ENCODE peak calls at places on chromosomes 5 and 9, in eight cellular contexts. M is HepG2, E is mesenchymal stem cell, T is body of pancreas, S is ovary, V is Caco-2, Y is cardiac muscle cell, K is lower lobe of right lung. Q is an unnamed sample.

GRCh38 chr9:14205463-14205862 is 108.5 kb downstream of the NFIB start:
- DNase-seq in K (no peak), Y (peak; percentile 90), E (peak; percentile 6), M (no peak), V (no peak), S (no peak), T (no peak), Q (no peak)

GRCh38 chr9:37191403-37192089 is 71.2 kb downstream of the ZCCHC7 start:
- DNase-seq in E (no peak), V (no peak), K (no peak), T (no peak), S (no peak), Y (no peak), M (no peak), Q (no peak)

GRCh38 chr5:139746691-139747582 is 48.7 kb upstream of the PSD2 start:
- DNase-seq in E (peak; percentile 31), Y (no peak), M (no peak), T (peak; percentile 47), S (peak; percentile 43), V (peak; percentile 42), K (no peak), Q (peak; percentile 64)

GRCh38 chr9:122526602-122527001 is 491 bp downstream of the OR1N1 start:
- DNase-seq in S (no peak), E (no peak), T (no peak), V (no peak), M (no peak), Y (no peak), K (no peak), Q (no peak)

GRCh38 chr9:133238272-133238850 is 29.3 kb upstream of the OBP2B start:
- DNase-seq in T (peak; percentile 72), V (peak; percentile 58), E (peak; percentile 58), Y (peak; percentile 90), M (peak; percentile 72), K (peak; percentile 90), S (peak; percentile 99), Q (no peak)

GRCh38 chr9:37574241-37574721 is 1.9 kb downstream of the FBXO10 start:
- DNase-seq in V (no peak), E (peak; percentile 89), S (no peak), M (no peak), Y (peak; percentile 78), K (no peak), T (no peak), Q (no peak)

GRCh38 chr9:111794837-111795556 is at the start of gene SHOC1:
- DNase-seq in M (no peak), S (no peak), T (peak; percentile 52), K (no peak), V (no peak), Y (no peak), E (no peak), Q (no peak)

GRCh38 chr9:112142420-112142819 is 32.7 kb downstream of the SUSD1 start:
- DNase-seq in E (no peak), S (no peak), Y (no peak), M (no peak), V (no peak), T (no peak), K (no peak), Q (no peak)

GRCh38 chr5:67752357-67752708 is 463.2 kb upstream of the PIK3R1 start:
- DNase-seq in M (no peak), E (no peak), T (no peak), S (no peak), Y (no peak), V (no peak), K (no peak), Q (no peak)

GRCh38 chr5:54547711-54548250 is 30.2 kb downstream of the SNX18 start:
- DNase-seq in V (no peak), T (peak; percentile 29), S (peak; percentile 32), Y (peak; percentile 94), E (peak; percentile 87), M (peak; percentile 6), K (no peak), Q (no peak)

GRCh38 chr5:102341918-102342317 is 45.8 kb upstream of the SLCO4C1 start:
- DNase-seq in V (no peak), S (no peak), E (peak; percentile 8), T (no peak), M (no peak), Y (no peak), K (no peak), Q (no peak)

GRCh38 chr5:56356121-56356875 is 123.2 kb upstream of the ANKRD55 start:
- DNase-seq in E (no peak), S (no peak), Y (no peak), M (peak; percentile 41), K (no peak), V (peak; percentile 78), T (no peak), Q (no peak)

GRCh38 chr5:14871084-14871572 is 450 bp downstream of the ANKH start:
- DNase-seq in T (peak; percentile 41), M (no peak), E (no peak), V (peak; percentile 20), K (peak; percentile 60), S (peak; percentile 56), Y (no peak), Q (no peak)

GRCh38 chr9:68873179-68873578 is 140.7 kb downstream of the PRKACG start:
- DNase-seq in V (no peak), M (no peak), E (no peak), Y (no peak), K (no peak), S (no peak), T (no peak), Q (no peak)

GRCh38 chr5:139837711-139838380 is 42.2 kb downstream of the PSD2 start:
- DNase-seq in E (no peak), M (no peak), S (no peak), V (no peak), Y (no peak), K (no peak), T (peak; percentile 2), Q (peak; percentile 44)

GRCh38 chr5:131252824-131253171 is 11.1 kb upstream of the CDC42SE2 start:
- DNase-seq in M (no peak), V (no peak), T (peak; percentile 33), K (peak; percentile 77), S (no peak), Y (peak; percentile 36), E (no peak), Q (no peak)

GRCh38 chr5:139814704-139815280 is 19.2 kb downstream of the PSD2 start:
- DNase-seq in K (peak; percentile 29), Y (no peak), T (no peak), S (no peak), V (no peak), E (no peak), M (no peak), Q (peak; percentile 44)

GRCh38 chr5:90479611-90480385 is 5.1 kb downstream of the POLR3G start:
- DNase-seq in T (no peak), K (no peak), V (no peak), S (no peak), E (peak; percentile 17), Y (no peak), M (no peak), Q (no peak)

GRCh38 chr5:82605441-82605973 is 327.4 kb upstream of the RPS23 start:
- DNase-seq in E (no peak), V (no peak), Y (no peak), S (no peak), M (no peak), T (no peak), K (no peak), Q (no peak)

GRCh38 chr9:90943341-90943740 is 141.7 kb downstream of the SYK start:
- DNase-seq in T (no peak), E (peak; percentile 45), S (no peak), M (no peak), K (no peak), V (no peak), Y (no peak), Q (no peak)

GRCh38 chr9:93896093-93896492 is 59.1 kb downstream of the BARX1 start:
- DNase-seq in E (no peak), T (no peak), M (no peak), Y (no peak), V (no peak), K (no peak), S (no peak), Q (no peak)

GRCh38 chr5:151313357-151313756 is 9.8 kb upstream of the SLC36A3 start:
- DNase-seq in Y (no peak), T (no peak), S (no peak), K (no peak), M (no peak), V (no peak), E (no peak), Q (no peak)

GRCh38 chr9:127283917-127284316 is 19.3 kb downstream of the GARNL3 start:
- DNase-seq in T (no peak), S (no peak), K (no peak), M (no peak), E (peak; percentile 46), V (peak; percentile 50), Y (peak; percentile 60), Q (no peak)

GRCh38 chr5:134111741-134112647 is 2.5 kb upstream of the TCF7 start:
- DNase-seq in S (no peak), V (no peak), Y (peak; percentile 25), T (no peak), M (no peak), E (peak; percentile 26), K (no peak), Q (no peak)

GRCh38 chr5:134113572-134113907 is 941 bp upstream of the TCF7 start:
- DNase-seq in V (no peak), T (no peak), E (no peak), S (no peak), M (no peak), K (no peak), Y (no peak), Q (no peak)

GRCh38 chr5:134113908-134114875 is at the start of gene TCF7:
- DNase-seq in T (peak; percentile 86), M (peak; percentile 68), V (peak; percentile 88), Y (peak; percentile 86), K (peak; percentile 82), S (peak; percentile 83), E (peak; percentile 78), Q (no peak)

GRCh38 chr5:134114886-134115805 is 665 bp downstream of the TCF7 start:
- DNase-seq in T (peak; percentile 66), K (no peak), V (peak; percentile 74), S (peak; percentile 57), Y (no peak), M (peak; percentile 32), E (no peak), Q (no peak)

GRCh38 chr5:134112726-134113571 is 1.5 kb upstream of the TCF7 start:
- DNase-seq in M (no peak), T (no peak), E (no peak), V (no peak), S (peak; percentile 33), K (no peak), Y (no peak), Q (no peak)
- H3K4me1 ChIP-seq in M (peaks cover 61% of the 10 kb centered on the region), T (peaks cover 22% of the 10 kb centered on the region), E (peaks cover 14% of the 10 kb centered on the region), V (peaks cover 12% of the 10 kb centered on the region), S (peaks cover 5% of the 10 kb centered on the region), K (peaks cover 18% of the 10 kb centered on the region), Y (no peaks in the 10 kb centered on the region), Q (peaks cover 9% of the 10 kb centered on the region)

GRCh38 chr9:98783518-98784226 is 12.7 kb downstream of the ANKS6 start:
- DNase-seq in K (no peak), M (no peak), Y (peak; percentile 54), E (no peak), T (no peak), S (no peak), V (no peak), Q (no peak)
- H3K4me1 ChIP-seq in K (peaks cover 15% of the 10 kb centered on the region), M (peaks cover 21% of the 10 kb centered on the region), Y (no peaks in the 10 kb centered on the region), E (peaks cover 16% of the 10 kb centered on the region), T (no peaks in the 10 kb centered on the region), S (no peaks in the 10 kb centered on the region), V (peaks cover 53% of the 10 kb centered on the region), Q (peaks cover 14% of the 10 kb centered on the region)

GRCh38 chr5:132425975-132426524 is 56.5 kb downstream of the SLC22A5 start:
- DNase-seq in M (no peak), Y (no peak), S (no peak), K (no peak), E (no peak), T (no peak), V (no peak), Q (no peak)
- H3K4me1 ChIP-seq in M (peaks cover 76% of the 10 kb centered on the region), Y (peaks cover 20% of the 10 kb centered on the region), S (peaks cover 30% of the 10 kb centered on the region), K (peaks cover 100% of the 10 kb centered on the region), E (peaks cover 38% of the 10 kb centered on the region), T (peaks cover 89% of the 10 kb centered on the region), V (peaks cover 56% of the 10 kb centered on the region), Q (peaks cover 68% of the 10 kb centered on the region)

GRCh38 chr9:120688758-120689157 is 25.5 kb downstream of the MEGF9 start:
- DNase-seq in S (no peak), E (no peak), Y (no peak), K (no peak), M (no peak), V (no peak), T (no peak), Q (no peak)
- H3K4me1 ChIP-seq in S (no peaks in the 10 kb centered on the region), E (peaks cover 2% of the 10 kb centered on the region), Y (peaks cover 9% of the 10 kb centered on the region), K (peaks cover 38% of the 10 kb centered on the region), M (peaks cover 34% of the 10 kb centered on the region), V (no peaks in the 10 kb centered on the region), T (peaks cover 30% of the 10 kb centered on the region), Q (peaks cover 5% of the 10 kb centered on the region)